ENCODE peak calls at places on chromosome 10, in seven cellular contexts. A is NCI-H1436; K is PC-3; X is cardiac fibroblast; S is glutamatergic neuron; T is substantia nigra; Z is stimulated activated naive CD4-positive, alpha-beta T cell. L is an unnamed sample.

GRCh38 chr10:128605180-128605579 is 479.0 kb upstream of the MKI67 start:
- DNase-seq in A (no peak), K (no peak), X (no peak), S (no peak), T (no peak), Z (no peak), L (no peak)

GRCh38 chr10:123149568-123150228 is 1.8 kb downstream of the HMX2 start:
- DNase-seq in A (no peak), K (no peak), X (peak; percentile 45), S (peak; percentile 55), T (no peak), Z (peak; percentile 52), L (peak; percentile 55)

GRCh38 chr10:49309691-49310371 is 10.9 kb downstream of the C10orf71 start:
- DNase-seq in A (no peak), K (no peak), X (no peak), S (no peak), T (no peak), Z (no peak), L (no peak)

GRCh38 chr10:25972631-25973030 is 38.6 kb downstream of the MYO3A start:
- DNase-seq in A (no peak), K (no peak), X (no peak), S (no peak), T (no peak), Z (no peak), L (no peak)

GRCh38 chr10:3415878-3416605 is 243.5 kb upstream of the PITRM1 start:
- DNase-seq in A (no peak), K (no peak), X (no peak), S (no peak), T (no peak), Z (no peak), L (no peak)

GRCh38 chr10:126640391-126640790 is 30.1 kb downstream of the C10orf90 start:
- DNase-seq in A (no peak), K (peak; percentile 35), X (peak; percentile 36), S (no peak), T (no peak), Z (no peak), L (no peak)

GRCh38 chr10:119782981-119783664 is 57.3 kb downstream of the INPP5F start:
- DNase-seq in A (no peak), K (no peak), X (no peak), S (no peak), T (no peak), Z (no peak), L (no peak)

GRCh38 chr10:26215923-26216576 is 524 bp upstream of the GAD2 start:
- DNase-seq in A (peak; percentile 64), K (no peak), X (peak; percentile 7), S (peak; percentile 55), T (peak; percentile 14), Z (no peak), L (peak; percentile 77)

GRCh38 chr10:79027147-79028055 is 41.4 kb upstream of the ZMIZ1 start:
- DNase-seq in A (peak; percentile 5), K (peak; percentile 50), X (no peak), S (no peak), T (no peak), Z (no peak), L (no peak)

GRCh38 chr10:43383204-43383971 is 12.0 kb downstream of the FXYD4 start:
- DNase-seq in A (no peak), K (no peak), X (no peak), S (no peak), T (no peak), Z (no peak), L (no peak)

GRCh38 chr10:5843814-5844705 is 30.8 kb upstream of the GDI2 start:
- DNase-seq in A (no peak), K (no peak), X (no peak), S (no peak), T (no peak), Z (no peak), L (no peak)

GRCh38 chr10:75512534-75512933 is 81.1 kb downstream of the LRMDA start:
- DNase-seq in A (peak; percentile 6), K (peak; percentile 70), X (no peak), S (peak; percentile 40), T (no peak), Z (no peak), L (peak; percentile 44)

GRCh38 chr10:83545901-83546391 is 593.4 kb upstream of the GHITM start:
- DNase-seq in A (no peak), K (no peak), X (peak; percentile 59), S (no peak), T (no peak), Z (no peak), L (no peak)

GRCh38 chr10:24777191-24777590 is 53.5 kb upstream of the ARHGAP21 start:
- DNase-seq in A (no peak), K (no peak), X (no peak), S (no peak), T (no peak), Z (no peak), L (no peak)

GRCh38 chr10:2928219-2928840 is 139.0 kb upstream of the PFKP start:
- DNase-seq in A (peak; percentile 76), K (peak; percentile 54), X (peak; percentile 64), S (peak; percentile 83), T (peak; percentile 43), Z (peak; percentile 2), L (peak; percentile 89)

GRCh38 chr10:126734957-126735356 is 64.5 kb upstream of the C10orf90 start:
- DNase-seq in A (no peak), K (no peak), X (peak; percentile 33), S (no peak), T (peak; percentile 6), Z (no peak), L (no peak)

GRCh38 chr10:119316729-119317097 is 109.3 kb downstream of the GRK5 start:
- DNase-seq in A (no peak), K (peak; percentile 73), X (peak; percentile 67), S (no peak), T (no peak), Z (no peak), L (no peak)

GRCh38 chr10:120514035-120514620 is 57.1 kb downstream of the PLPP4 start:
- DNase-seq in A (no peak), K (peak; percentile 42), X (peak; percentile 46), S (no peak), T (no peak), Z (no peak), L (peak; percentile 77)

GRCh38 chr10:53536322-53536721 is 763.7 kb upstream of the MBL2 start:
- DNase-seq in A (no peak), K (peak; percentile 79), X (no peak), S (no peak), T (no peak), Z (no peak), L (no peak)

GRCh38 chr10:118401708-118402107 is 59.6 kb upstream of the FAM204A start:
- DNase-seq in A (no peak), K (no peak), X (no peak), S (no peak), T (no peak), Z (no peak), L (no peak)

GRCh38 chr10:63129888-63130287 is 3.2 kb upstream of the NRBF2 start:
- DNase-seq in A (no peak), K (no peak), X (no peak), S (no peak), T (no peak), Z (no peak), L (no peak)